ENCODE peak calls at places on chromosomes 6 and 20, in six cellular contexts. One of them, this sample, is unnamed.

GRCh38 chr20:46230811-46231282 is 77.5 kb downstream of the CDH22 start:
- DNase-seq in A172: peak; percentile 53
- DNase-seq in ecto neural progenitor cell: peak; percentile 81
- DNase-seq in stomach: no peak
- DNase-seq in amygdala: no peak
- DNase-seq in immature natural killer cell: no peak
- DNase-seq in this sample: peak; percentile 60

GRCh38 chr20:23106271-23106851 is 20.2 kb upstream of the CD93 start:
- DNase-seq in A172: no peak
- DNase-seq in ecto neural progenitor cell: no peak
- DNase-seq in stomach: no peak
- DNase-seq in amygdala: no peak
- DNase-seq in immature natural killer cell: no peak
- DNase-seq in this sample: peak; percentile 97

GRCh38 chr6:70108230-70108629 is 194.7 kb downstream of the COL9A1 start:
- DNase-seq in A172: peak; percentile 29
- DNase-seq in ecto neural progenitor cell: no peak
- DNase-seq in stomach: no peak
- DNase-seq in amygdala: no peak
- DNase-seq in immature natural killer cell: peak; percentile 3
- DNase-seq in this sample: peak; percentile 54

GRCh38 chr20:33211817-33212424 is 5.2 kb upstream of the BPIFA3 start:
- DNase-seq in A172: peak; percentile 56
- DNase-seq in ecto neural progenitor cell: peak; percentile 62
- DNase-seq in stomach: peak; percentile 82
- DNase-seq in amygdala: peak; percentile 17
- DNase-seq in immature natural killer cell: no peak
- DNase-seq in this sample: peak; percentile 60

GRCh38 chr6:155943635-155944034 is 488.0 kb upstream of the NOX3 start:
- DNase-seq in A172: peak; percentile 4
- DNase-seq in ecto neural progenitor cell: no peak
- DNase-seq in stomach: no peak
- DNase-seq in amygdala: no peak
- DNase-seq in immature natural killer cell: no peak
- DNase-seq in this sample: no peak

GRCh38 chr6:22133352-22133751 is 163.5 kb downstream of the PRL start:
- DNase-seq in A172: peak; percentile 5
- DNase-seq in ecto neural progenitor cell: no peak
- DNase-seq in stomach: no peak
- DNase-seq in amygdala: no peak
- DNase-seq in immature natural killer cell: no peak
- DNase-seq in this sample: peak; percentile 73

GRCh38 chr20:45496166-45496565 is 19.3 kb downstream of the SPINT3 start:
- DNase-seq in A172: no peak
- DNase-seq in ecto neural progenitor cell: no peak
- DNase-seq in stomach: no peak
- DNase-seq in amygdala: no peak
- DNase-seq in immature natural killer cell: no peak
- DNase-seq in this sample: no peak

GRCh38 chr6:162973975-162974374 is 246.2 kb downstream of the PACRG start:
- DNase-seq in A172: no peak
- DNase-seq in ecto neural progenitor cell: no peak
- DNase-seq in stomach: no peak
- DNase-seq in amygdala: peak; percentile 20
- DNase-seq in immature natural killer cell: no peak
- DNase-seq in this sample: no peak

GRCh38 chr6:82363368-82364086 is at the start of gene TPBG:
- DNase-seq in A172: peak; percentile 59
- DNase-seq in ecto neural progenitor cell: peak; percentile 90
- DNase-seq in stomach: peak; percentile 58
- DNase-seq in amygdala: no peak
- DNase-seq in immature natural killer cell: no peak
- DNase-seq in this sample: peak; percentile 43

GRCh38 chr6:39852324-39852723 is 60.1 kb downstream of the DAAM2 start:
- DNase-seq in A172: no peak
- DNase-seq in ecto neural progenitor cell: no peak
- DNase-seq in stomach: no peak
- DNase-seq in amygdala: no peak
- DNase-seq in immature natural killer cell: no peak
- DNase-seq in this sample: no peak

GRCh38 chr20:43189614-43190331 is at the start of gene PTPRT:
- DNase-seq in A172: no peak
- DNase-seq in ecto neural progenitor cell: peak; percentile 55
- DNase-seq in stomach: no peak
- DNase-seq in amygdala: no peak
- DNase-seq in immature natural killer cell: no peak
- DNase-seq in this sample: no peak

GRCh38 chr6:73152998-73153757 is 72.1 kb downstream of the KHDC1L start:
- DNase-seq in A172: no peak
- DNase-seq in ecto neural progenitor cell: no peak
- DNase-seq in stomach: no peak
- DNase-seq in amygdala: no peak
- DNase-seq in immature natural killer cell: no peak
- DNase-seq in this sample: no peak

GRCh38 chr6:16684896-16685554 is 76.2 kb downstream of the ATXN1 start:
- DNase-seq in A172: peak; percentile 74
- DNase-seq in ecto neural progenitor cell: no peak
- DNase-seq in stomach: no peak
- DNase-seq in amygdala: no peak
- DNase-seq in immature natural killer cell: no peak
- DNase-seq in this sample: no peak

GRCh38 chr6:114747995-114748625 is 405.3 kb upstream of the HS3ST5 start:
- DNase-seq in A172: peak; percentile 46
- DNase-seq in ecto neural progenitor cell: no peak
- DNase-seq in stomach: peak; percentile 56
- DNase-seq in amygdala: peak; percentile 49
- DNase-seq in immature natural killer cell: no peak
- DNase-seq in this sample: peak; percentile 47

GRCh38 chr6:1789092-1789491 is 179.4 kb downstream of the FOXC1 start:
- DNase-seq in A172: no peak
- DNase-seq in ecto neural progenitor cell: no peak
- DNase-seq in stomach: no peak
- DNase-seq in amygdala: no peak
- DNase-seq in immature natural killer cell: no peak
- DNase-seq in this sample: peak; percentile 76

GRCh38 chr20:30816182-30816645 is 441.2 kb upstream of the DEFB115 start:
- DNase-seq in A172: no peak
- DNase-seq in ecto neural progenitor cell: no peak
- DNase-seq in stomach: no peak
- DNase-seq in amygdala: peak; percentile 20
- DNase-seq in immature natural killer cell: no peak
- DNase-seq in this sample: no peak

GRCh38 chr6:40960784-40961430 is 78.1 kb downstream of the UNC5CL start:
- DNase-seq in A172: peak; percentile 62
- DNase-seq in ecto neural progenitor cell: no peak
- DNase-seq in stomach: no peak
- DNase-seq in amygdala: no peak
- DNase-seq in immature natural killer cell: no peak
- DNase-seq in this sample: no peak

GRCh38 chr6:145872669-145873068 is 58.1 kb upstream of the FBXO30 start:
- DNase-seq in A172: no peak
- DNase-seq in ecto neural progenitor cell: no peak
- DNase-seq in stomach: no peak
- DNase-seq in amygdala: no peak
- DNase-seq in immature natural killer cell: no peak
- DNase-seq in this sample: no peak

GRCh38 chr6:85361643-85362014 is 88.3 kb upstream of the NT5E start:
- DNase-seq in A172: no peak
- DNase-seq in ecto neural progenitor cell: no peak
- DNase-seq in stomach: no peak
- DNase-seq in amygdala: no peak
- DNase-seq in immature natural killer cell: no peak
- DNase-seq in this sample: no peak

GRCh38 chr6:34115396-34116314 is 30.2 kb downstream of the GRM4 start:
- DNase-seq in A172: no peak
- DNase-seq in ecto neural progenitor cell: peak; percentile 76
- DNase-seq in stomach: no peak
- DNase-seq in amygdala: no peak
- DNase-seq in immature natural killer cell: peak; percentile 5
- DNase-seq in this sample: peak; percentile 42

GRCh38 chr6:82396964-82397761 is 33.5 kb downstream of the TPBG start:
- DNase-seq in A172: peak; percentile 95
- DNase-seq in ecto neural progenitor cell: no peak
- DNase-seq in stomach: no peak
- DNase-seq in amygdala: no peak
- DNase-seq in immature natural killer cell: no peak
- DNase-seq in this sample: no peak

GRCh38 chr6:149876241-149876933 is 12.2 kb upstream of the LRP11 start:
- DNase-seq in A172: no peak
- DNase-seq in ecto neural progenitor cell: no peak
- DNase-seq in stomach: no peak
- DNase-seq in amygdala: no peak
- DNase-seq in immature natural killer cell: no peak
- DNase-seq in this sample: no peak

GRCh38 chr20:55586626-55587025 is 418.7 kb downstream of the CBLN4 start:
- DNase-seq in A172: no peak
- DNase-seq in ecto neural progenitor cell: no peak
- DNase-seq in stomach: no peak
- DNase-seq in amygdala: no peak
- DNase-seq in immature natural killer cell: no peak
- DNase-seq in this sample: no peak

GRCh38 chr6:164690702-164691500 is 618.5 kb downstream of the C6orf118 start:
- DNase-seq in A172: no peak
- DNase-seq in ecto neural progenitor cell: no peak
- DNase-seq in stomach: no peak
- DNase-seq in amygdala: peak; percentile 26
- DNase-seq in immature natural killer cell: no peak
- DNase-seq in this sample: no peak

GRCh38 chr6:157239148-157239547 is 84.2 kb downstream of the TMEM242 start:
- DNase-seq in A172: no peak
- DNase-seq in ecto neural progenitor cell: no peak
- DNase-seq in stomach: no peak
- DNase-seq in amygdala: no peak
- DNase-seq in immature natural killer cell: no peak
- DNase-seq in this sample: no peak

GRCh38 chr6:163790296-163790840 is 375.9 kb downstream of the QKI start:
- DNase-seq in A172: no peak
- DNase-seq in ecto neural progenitor cell: no peak
- DNase-seq in stomach: no peak
- DNase-seq in amygdala: no peak
- DNase-seq in immature natural killer cell: no peak
- DNase-seq in this sample: no peak

GRCh38 chr20:25623225-25623735 is 534 bp downstream of the NANP start:
- DNase-seq in A172: no peak
- DNase-seq in ecto neural progenitor cell: peak; percentile 58
- DNase-seq in stomach: peak; percentile 39
- DNase-seq in amygdala: peak; percentile 38
- DNase-seq in immature natural killer cell: no peak
- DNase-seq in this sample: peak; percentile 50

GRCh38 chr6:8556370-8557018 is 121.1 kb upstream of the SLC35B3 start:
- DNase-seq in A172: peak; percentile 46
- DNase-seq in ecto neural progenitor cell: no peak
- DNase-seq in stomach: no peak
- DNase-seq in amygdala: no peak
- DNase-seq in immature natural killer cell: no peak
- DNase-seq in this sample: peak; percentile 2

GRCh38 chr20:33769032-33769431 is 37.2 kb downstream of the ZNF341 start:
- DNase-seq in A172: no peak
- DNase-seq in ecto neural progenitor cell: no peak
- DNase-seq in stomach: no peak
- DNase-seq in amygdala: no peak
- DNase-seq in immature natural killer cell: no peak
- DNase-seq in this sample: no peak

GRCh38 chr20:36043447-36043846 is 75.1 kb downstream of the CNBD2 start:
- DNase-seq in A172: no peak
- DNase-seq in ecto neural progenitor cell: no peak
- DNase-seq in stomach: no peak
- DNase-seq in amygdala: no peak
- DNase-seq in immature natural killer cell: no peak
- DNase-seq in this sample: peak; percentile 10

GRCh38 chr6:112432853-112433252 is 85.7 kb downstream of the RFPL4B start:
- DNase-seq in A172: no peak
- DNase-seq in ecto neural progenitor cell: no peak
- DNase-seq in stomach: no peak
- DNase-seq in amygdala: no peak
- DNase-seq in immature natural killer cell: no peak
- DNase-seq in this sample: no peak

GRCh38 chr20:23918101-23918862 is 38.7 kb upstream of the CST5 start:
- DNase-seq in A172: no peak
- DNase-seq in ecto neural progenitor cell: no peak
- DNase-seq in stomach: no peak
- DNase-seq in amygdala: no peak
- DNase-seq in immature natural killer cell: no peak
- DNase-seq in this sample: no peak

GRCh38 chr20:41645372-41645771 is 27.2 kb upstream of the CHD6 start:
- DNase-seq in A172: peak; percentile 6
- DNase-seq in ecto neural progenitor cell: no peak
- DNase-seq in stomach: no peak
- DNase-seq in amygdala: no peak
- DNase-seq in immature natural killer cell: no peak
- DNase-seq in this sample: no peak